ENCODE peak calls at places on chromosomes 4 and X, in five cellular contexts. One of them, this sample, is unnamed. For H3K36me3, the result is how much of the 10 kb centered on the place peaks cover.

GRCh38 chrX:2334237-2334636 is 166.5 kb downstream of the DHRSX start:
- DNase-seq in heart left ventricle: no peak
- DNase-seq in breast epithelium: no peak
- DNase-seq in Peyer's patch: no peak
- DNase-seq in GM23248: no peak
- DNase-seq in this sample: no peak

GRCh38 chr4:163165217-163166017 is 1.3 kb downstream of the NAF1 start:
- DNase-seq in breast epithelium: no peak
- DNase-seq in GM23248: peak
- DNase-seq in Peyer's patch: no peak
- DNase-seq in heart left ventricle: no peak
- DNase-seq in this sample: no peak

GRCh38 chr4:8280876-8281440 is 11.4 kb downstream of the HTRA3 start:
- DNase-seq in breast epithelium: no peak
- DNase-seq in Peyer's patch: no peak
- DNase-seq in heart left ventricle: peak
- DNase-seq in GM23248: no peak
- DNase-seq in this sample: peak

GRCh38 chrX:22534643-22535042 is 261.9 kb downstream of the CBLL2 start:
- DNase-seq in heart left ventricle: no peak
- DNase-seq in GM23248: peak
- DNase-seq in Peyer's patch: no peak
- DNase-seq in breast epithelium: no peak
- DNase-seq in this sample: no peak

GRCh38 chr4:35163189-35163588 is 1081.1 kb downstream of the ARAP2 start:
- DNase-seq in breast epithelium: no peak
- DNase-seq in heart left ventricle: no peak
- DNase-seq in Peyer's patch: no peak
- DNase-seq in GM23248: no peak
- DNase-seq in this sample: no peak

GRCh38 chrX:103051260-103051789 is 12.6 kb downstream of the BEX1 start:
- DNase-seq in heart left ventricle: no peak
- DNase-seq in breast epithelium: no peak
- DNase-seq in GM23248: no peak
- DNase-seq in Peyer's patch: no peak
- DNase-seq in this sample: no peak

GRCh38 chrX:27918799-27919198 is 62.5 kb downstream of the DCAF8L1 start:
- DNase-seq in Peyer's patch: no peak
- DNase-seq in GM23248: no peak
- DNase-seq in breast epithelium: no peak
- DNase-seq in heart left ventricle: no peak
- DNase-seq in this sample: no peak

GRCh38 chr4:77430847-77431246 is 174.8 kb upstream of the CXCL13 start:
- DNase-seq in GM23248: no peak
- DNase-seq in heart left ventricle: no peak
- DNase-seq in breast epithelium: no peak
- DNase-seq in Peyer's patch: no peak
- DNase-seq in this sample: no peak

GRCh38 chrX:108312938-108313337 is 125.3 kb downstream of the COL4A6 start:
- DNase-seq in GM23248: peak
- DNase-seq in breast epithelium: peak
- DNase-seq in Peyer's patch: no peak
- DNase-seq in heart left ventricle: peak
- DNase-seq in this sample: no peak

GRCh38 chr4:48315728-48316630 is 25.4 kb upstream of the SLAIN2 start:
- DNase-seq in breast epithelium: no peak
- DNase-seq in Peyer's patch: no peak
- DNase-seq in heart left ventricle: no peak
- DNase-seq in GM23248: peak
- DNase-seq in this sample: peak

GRCh38 chrX:108732630-108733321 is 3.6 kb downstream of the IRS4 start:
- DNase-seq in Peyer's patch: no peak
- DNase-seq in breast epithelium: no peak
- DNase-seq in heart left ventricle: peak
- DNase-seq in GM23248: no peak
- DNase-seq in this sample: peak

GRCh38 chr4:124486423-124486822 is 226.1 kb downstream of the ANKRD50 start:
- DNase-seq in GM23248: no peak
- DNase-seq in Peyer's patch: no peak
- DNase-seq in heart left ventricle: no peak
- DNase-seq in breast epithelium: no peak
- DNase-seq in this sample: no peak

GRCh38 chrX:49892552-49892951 is 13.3 kb downstream of the USP27X start:
- DNase-seq in heart left ventricle: no peak
- DNase-seq in Peyer's patch: no peak
- DNase-seq in GM23248: no peak
- DNase-seq in breast epithelium: no peak
- DNase-seq in this sample: no peak

GRCh38 chr4:169655401-169655800 is 35.0 kb downstream of the CLCN3 start:
- DNase-seq in GM23248: no peak
- DNase-seq in breast epithelium: no peak
- DNase-seq in heart left ventricle: no peak
- DNase-seq in Peyer's patch: no peak
- DNase-seq in this sample: no peak

GRCh38 chr4:126124817-126125216 is 810.1 kb downstream of the FAT4 start:
- DNase-seq in heart left ventricle: no peak
- DNase-seq in breast epithelium: no peak
- DNase-seq in GM23248: no peak
- DNase-seq in Peyer's patch: no peak
- DNase-seq in this sample: no peak

GRCh38 chr4:33739886-33740285 is 2504.4 kb downstream of the ARAP2 start:
- DNase-seq in heart left ventricle: no peak
- DNase-seq in breast epithelium: no peak
- DNase-seq in Peyer's patch: no peak
- DNase-seq in GM23248: no peak
- DNase-seq in this sample: no peak

GRCh38 chrX:12901486-12901885 is 4.9 kb upstream of the TLR8 start:
- DNase-seq in Peyer's patch: peak
- DNase-seq in GM23248: peak
- DNase-seq in heart left ventricle: peak
- DNase-seq in breast epithelium: peak
- DNase-seq in this sample: peak

GRCh38 chrX:57929373-57929772 is 19.1 kb upstream of the ZXDA start:
- DNase-seq in heart left ventricle: no peak
- DNase-seq in Peyer's patch: no peak
- DNase-seq in GM23248: peak
- DNase-seq in breast epithelium: no peak
- DNase-seq in this sample: peak

GRCh38 chrX:65582450-65583082 is 48.0 kb upstream of the LAS1L start:
- DNase-seq in GM23248: no peak
- DNase-seq in breast epithelium: no peak
- DNase-seq in Peyer's patch: no peak
- DNase-seq in heart left ventricle: no peak
- DNase-seq in this sample: no peak

GRCh38 chr4:156949373-156949814 is 22.2 kb downstream of the PDGFC start:
- DNase-seq in breast epithelium: no peak
- DNase-seq in Peyer's patch: no peak
- DNase-seq in heart left ventricle: no peak
- DNase-seq in GM23248: peak
- DNase-seq in this sample: no peak

GRCh38 chr4:139278450-139278849 is 1.6 kb downstream of the MGARP start:
- DNase-seq in Peyer's patch: no peak
- DNase-seq in GM23248: no peak
- DNase-seq in breast epithelium: no peak
- DNase-seq in heart left ventricle: no peak
- DNase-seq in this sample: no peak

GRCh38 chr4:139278956-139279722 is 886 bp downstream of the MGARP start:
- DNase-seq in heart left ventricle: peak
- DNase-seq in GM23248: no peak
- DNase-seq in breast epithelium: no peak
- DNase-seq in Peyer's patch: no peak
- DNase-seq in this sample: peak

GRCh38 chr4:139281212-139281611 is 1.2 kb upstream of the MGARP start:
- DNase-seq in heart left ventricle: no peak
- DNase-seq in GM23248: no peak
- DNase-seq in breast epithelium: no peak
- DNase-seq in Peyer's patch: no peak
- DNase-seq in this sample: no peak

GRCh38 chr4:139282375-139283075 is 2.5 kb upstream of the MGARP start:
- DNase-seq in Peyer's patch: no peak
- DNase-seq in heart left ventricle: no peak
- DNase-seq in GM23248: peak
- DNase-seq in breast epithelium: no peak
- DNase-seq in this sample: no peak

GRCh38 chr4:139279723-139280620 is at the start of gene MGARP:
- DNase-seq in Peyer's patch: no peak
- DNase-seq in GM23248: no peak
- DNase-seq in breast epithelium: no peak
- DNase-seq in heart left ventricle: peak
- DNase-seq in this sample: peak
- H3K27ac ChIP-seq in Peyer's patch: no peak
- H3K27ac ChIP-seq in GM23248: no peak
- H3K27ac ChIP-seq in breast epithelium: no peak
- H3K27ac ChIP-seq in heart left ventricle: no peak
- H3K27ac ChIP-seq in this sample: no peak

GRCh38 chr4:186592961-186593586 is 37.7 kb upstream of the MTNR1A start:
- DNase-seq in Peyer's patch: no peak
- DNase-seq in breast epithelium: no peak
- DNase-seq in heart left ventricle: no peak
- DNase-seq in GM23248: no peak
- DNase-seq in this sample: no peak
- H3K36me3 ChIP-seq in Peyer's patch: half or more
- H3K36me3 ChIP-seq in breast epithelium: under half
- H3K36me3 ChIP-seq in heart left ventricle: half or more
- H3K36me3 ChIP-seq in GM23248: half or more
- H3K36me3 ChIP-seq in this sample: half or more

DNA sequence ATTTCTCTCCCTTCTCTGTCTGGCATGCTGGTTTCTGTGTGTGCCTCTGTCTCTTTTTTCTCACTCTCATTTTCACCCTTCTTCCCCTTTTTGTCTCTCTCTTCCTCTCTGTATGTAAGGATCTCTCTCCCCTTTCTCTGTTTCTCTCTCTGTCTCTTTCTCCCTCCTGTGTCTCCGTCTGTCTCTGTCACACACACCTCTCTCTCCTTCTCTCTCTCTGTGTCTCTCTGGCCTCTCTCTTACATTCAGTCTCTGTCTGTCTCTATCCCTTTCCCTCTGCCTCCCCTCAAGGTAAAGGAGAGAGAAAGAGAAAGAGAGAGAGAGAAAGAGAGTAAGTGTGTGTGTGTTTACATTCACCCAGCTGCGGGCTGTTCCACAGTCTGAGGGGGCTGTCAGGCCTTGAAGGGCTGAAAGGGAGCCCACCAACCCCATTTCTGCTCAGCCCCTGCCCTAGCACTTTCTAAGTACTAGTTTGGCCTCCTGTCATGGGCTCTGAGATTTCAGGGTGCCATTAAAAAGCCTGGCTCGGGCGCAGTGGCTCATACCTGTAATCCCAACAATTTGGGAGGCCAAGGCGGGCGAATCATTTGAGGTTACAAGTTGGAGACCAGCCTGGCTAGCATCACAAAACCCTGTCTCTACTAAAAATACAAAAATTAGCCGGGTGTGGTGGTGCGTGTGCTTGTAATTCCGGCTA is 9.6 kb upstream of the TSPYL2 start:
- DNase-seq in breast epithelium: no peak
- DNase-seq in Peyer's patch: no peak
- DNase-seq in GM23248: no peak
- DNase-seq in heart left ventricle: no peak
- DNase-seq in this sample: no peak
- H3K27ac ChIP-seq in breast epithelium: peak
- H3K27ac ChIP-seq in Peyer's patch: peak
- H3K27ac ChIP-seq in GM23248: no peak
- H3K27ac ChIP-seq in heart left ventricle: no peak
- H3K27ac ChIP-seq in this sample: no peak

DNA sequence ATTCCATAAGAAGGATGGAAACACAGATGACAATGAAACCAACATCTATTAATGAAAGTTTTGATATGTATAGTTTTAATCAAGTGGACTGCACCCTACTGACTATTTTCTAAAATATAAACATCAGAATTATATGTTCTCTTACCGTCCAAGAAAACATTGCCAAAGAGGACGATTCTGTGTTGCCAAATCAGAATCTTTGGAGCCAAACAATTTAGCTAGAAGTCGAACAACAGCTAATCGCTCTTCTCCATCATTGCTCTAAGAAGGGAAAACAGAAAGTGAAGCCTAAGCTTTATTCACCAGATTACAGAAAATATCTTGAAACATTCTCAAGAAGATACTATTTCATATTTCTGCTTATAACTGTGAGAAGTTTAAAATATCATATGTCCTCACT is 64.2 kb downstream of the PDS5A start:
- DNase-seq in heart left ventricle: no peak
- DNase-seq in GM23248: no peak
- DNase-seq in Peyer's patch: no peak
- DNase-seq in breast epithelium: no peak
- DNase-seq in this sample: peak
- H3K36me3 ChIP-seq in heart left ventricle: half or more
- H3K36me3 ChIP-seq in GM23248: under half
- H3K36me3 ChIP-seq in Peyer's patch: half or more
- H3K36me3 ChIP-seq in breast epithelium: under half
- H3K36me3 ChIP-seq in this sample: under half

DNA sequence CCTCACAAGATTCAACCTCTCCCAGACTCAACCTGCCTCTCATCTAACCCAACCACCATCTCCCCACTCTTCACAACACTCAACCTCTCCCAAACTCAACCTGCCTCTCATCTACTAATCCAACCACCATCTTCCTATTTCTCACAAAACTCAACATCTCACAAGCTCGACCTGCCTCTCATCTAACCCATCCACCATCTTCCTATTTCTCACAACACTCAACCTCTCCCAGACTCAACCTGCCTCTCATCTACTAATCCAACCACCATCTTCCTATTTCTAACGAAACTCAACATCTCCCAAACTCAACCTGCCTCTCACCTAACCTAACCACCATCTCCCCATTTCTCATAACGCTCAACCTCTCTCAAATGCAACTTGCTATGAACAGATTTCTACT is 29.8 kb downstream of the FAT1 start:
- DNase-seq in breast epithelium: no peak
- DNase-seq in heart left ventricle: no peak
- DNase-seq in Peyer's patch: no peak
- DNase-seq in GM23248: no peak
- DNase-seq in this sample: no peak
- H3K27ac ChIP-seq in breast epithelium: peak
- H3K27ac ChIP-seq in heart left ventricle: peak
- H3K27ac ChIP-seq in Peyer's patch: no peak
- H3K27ac ChIP-seq in GM23248: peak
- H3K27ac ChIP-seq in this sample: peak

This sample was measured in osteoblast.